ENCODE peak calls at places on chromosome 10, in ten cellular contexts. X is HCT116, Q is A549, F is heart left ventricle, T is IMR-90, J is stomach, N is prostate gland, B is H54, O is uterus, V is HepG2. Y is an unnamed sample.

GRCh38 chr10:86070278-86070677 is 296.3 kb downstream of the GRID1 start:
- DNase-seq in X (no peak), Q (no peak), F (no peak), T (no peak), J (peak; percentile 4), N (no peak), B (no peak), O (no peak), V (no peak), Y (no peak)

GRCh38 chr10:36534471-36535002 is 590.9 kb upstream of the ANKRD30A start:
- DNase-seq in X (no peak), Q (peak; percentile 3), F (no peak), T (peak; percentile 95), J (no peak), N (no peak), B (peak; percentile 65), O (no peak), V (no peak), Y (peak; percentile 25)

GRCh38 chr10:24344279-24344678 is 135.3 kb downstream of the KIAA1217 start:
- DNase-seq in X (no peak), Q (no peak), F (no peak), T (peak; percentile 98), J (no peak), N (peak; percentile 76), B (peak; percentile 34), O (no peak), V (peak; percentile 4), Y (no peak)

GRCh38 chr10:63256047-63256773 is 123.1 kb downstream of the NRBF2 start:
- DNase-seq in X (no peak), Q (no peak), F (no peak), T (no peak), J (no peak), N (no peak), B (no peak), O (no peak), V (no peak), Y (no peak)

GRCh38 chr10:31274310-31274709 is 44.7 kb upstream of the ZEB1 start:
- DNase-seq in X (no peak), Q (no peak), F (no peak), T (peak; percentile 42), J (no peak), N (no peak), B (no peak), O (no peak), V (no peak), Y (no peak)

GRCh38 chr10:98030093-98030821 is at the start of gene CRTAC1:
- DNase-seq in X (no peak), Q (peak; percentile 32), F (peak; percentile 84), T (no peak), J (peak; percentile 29), N (peak; percentile 64), B (no peak), O (peak; percentile 40), V (no peak), Y (no peak)

GRCh38 chr10:80924063-80924952 is 386.6 kb downstream of the SH2D4B start:
- DNase-seq in X (peak; percentile 21), Q (peak; percentile 7), F (peak; percentile 43), T (peak; percentile 11), J (peak; percentile 41), N (peak; percentile 37), B (no peak), O (peak; percentile 26), V (peak; percentile 33), Y (no peak)

GRCh38 chr10:48282829-48283228 is 8.3 kb upstream of the FRMPD2 start:
- DNase-seq in X (no peak), Q (no peak), F (no peak), T (no peak), J (no peak), N (no peak), B (no peak), O (no peak), V (no peak), Y (no peak)

GRCh38 chr10:102704915-102705314 is 9.3 kb downstream of the ARL3 start:
- DNase-seq in X (no peak), Q (no peak), F (no peak), T (peak; percentile 76), J (no peak), N (no peak), B (no peak), O (no peak), V (peak; percentile 25), Y (no peak)

GRCh38 chr10:33337335-33337854 is 2.9 kb upstream of the NRP1 start:
- DNase-seq in X (no peak), Q (peak; percentile 53), F (peak; percentile 42), T (peak; percentile 68), J (no peak), N (no peak), B (no peak), O (peak; percentile 45), V (no peak), Y (no peak)

GRCh38 chr10:33335550-33335799 is 1.0 kb upstream of the NRP1 start:
- DNase-seq in X (no peak), Q (peak; percentile 58), F (no peak), T (no peak), J (no peak), N (no peak), B (no peak), O (no peak), V (no peak), Y (peak; percentile 19)

GRCh38 chr10:33336606-33337334 is 2.3 kb upstream of the NRP1 start:
- DNase-seq in X (no peak), Q (peak; percentile 51), F (peak; percentile 87), T (no peak), J (no peak), N (peak; percentile 9), B (no peak), O (peak; percentile 38), V (no peak), Y (peak; percentile 9)

GRCh38 chr10:33334839-33335549 is 527 bp upstream of the NRP1 start:
- DNase-seq in X (peak; percentile 24), Q (peak; percentile 78), F (peak; percentile 89), T (peak; percentile 87), J (peak; percentile 57), N (peak; percentile 70), B (peak; percentile 38), O (peak; percentile 87), V (peak; percentile 36), Y (peak; percentile 25)

GRCh38 chr10:33335800-33336605 is 1.5 kb upstream of the NRP1 start:
- DNase-seq in X (no peak), Q (peak; percentile 78), F (peak; percentile 91), T (peak; percentile 44), J (peak; percentile 69), N (peak; percentile 31), B (peak; percentile 74), O (peak; percentile 56), V (no peak), Y (no peak)
- TF ChIP-seq POLR2A in X (no peak), Q (peak; percentile 50), F (no peak), T (no peak), J (no peak), N (no peak), B (no peak), O (no peak), V (no peak), Y (no peak)

GRCh38 chr10:93993782-93994668 is at the start of gene PLCE1:
- DNase-seq in X (no peak), Q (peak; percentile 71), F (peak; percentile 66), T (peak; percentile 19), J (peak; percentile 70), N (peak; percentile 23), B (peak; percentile 65), O (peak; percentile 24), V (no peak), Y (peak; percentile 39)
- TF ChIP-seq POLR2A in X (no peak), Q (peak; percentile 70), F (no peak), T (no peak), J (no peak), N (no peak), B (peak; percentile 66), O (no peak), V (no peak), Y (no peak)

GRCh38 chr10:30063098-30063497 is 3.7 kb upstream of the JCAD start:
- DNase-seq in X (no peak), Q (no peak), F (no peak), T (peak; percentile 85), J (no peak), N (no peak), B (no peak), O (no peak), V (no peak), Y (no peak)
- TF ChIP-seq POLR2A in X (no peak), Q (no peak), F (no peak), T (no peak), J (no peak), N (no peak), B (no peak), O (no peak), V (no peak), Y (no peak)

GRCh38 chr10:79905322-79906314 is 43.3 kb downstream of the SFTPD start:
- DNase-seq in X (no peak), Q (no peak), F (no peak), T (peak; percentile 12), J (no peak), N (no peak), B (peak; percentile 29), O (no peak), V (no peak), Y (no peak)

GRCh38 chr10:79910344-79910743 is 38.6 kb downstream of the SFTPD start:
- DNase-seq in X (no peak), Q (no peak), F (no peak), T (no peak), J (no peak), N (no peak), B (no peak), O (no peak), V (no peak), Y (no peak)

GRCh38 chr10:79904671-79905321 is 44.1 kb downstream of the SFTPD start:
- DNase-seq in X (peak; percentile 27), Q (no peak), F (peak; percentile 86), T (peak; percentile 41), J (peak; percentile 71), N (peak; percentile 28), B (peak; percentile 58), O (peak; percentile 59), V (no peak), Y (no peak)
- TF ChIP-seq POLR2A in X (no peak), Q (no peak), F (no peak), T (no peak), J (no peak), N (no peak), B (peak; percentile 51), O (no peak), V (no peak), Y (no peak)

GRCh38 chr10:92695679-92696605 is 6.2 kb downstream of the HHEX start:
- DNase-seq in X (no peak), Q (peak; percentile 22), F (no peak), T (peak; percentile 70), J (no peak), N (no peak), B (peak; percentile 87), O (no peak), V (no peak), Y (no peak)
- TF ChIP-seq POLR2A in X (no peak), Q (no peak), F (no peak), T (peak; percentile 50), J (no peak), N (no peak), B (peak; percentile 78), O (no peak), V (no peak), Y (no peak)

Y was measured in GM12891.